ENCODE peak calls at places on chromosomes 12 and 14, in four cellular contexts. One of them, this sample, is unnamed.

GRCh38 chr12:109722022-109722752 is 8.6 kb downstream of the FAM222A start:
- DNase-seq in GM12878: no peak
- DNase-seq in neural progenitor cell: no peak
- DNase-seq in GM23338: no peak
- DNase-seq in this sample: no peak

GRCh38 chr14:101495284-101495683 is 66.0 kb upstream of the DIO3 start:
- DNase-seq in GM12878: no peak
- DNase-seq in neural progenitor cell: no peak
- DNase-seq in GM23338: no peak
- DNase-seq in this sample: no peak

GRCh38 chr12:1858456-1858855 is 38.1 kb downstream of the LRTM2 start:
- DNase-seq in GM12878: no peak
- DNase-seq in neural progenitor cell: no peak
- DNase-seq in GM23338: no peak
- DNase-seq in this sample: no peak

GRCh38 chr12:78431931-78432330 is 432.6 kb upstream of the SYT1 start:
- DNase-seq in GM12878: no peak
- DNase-seq in neural progenitor cell: no peak
- DNase-seq in GM23338: no peak
- DNase-seq in this sample: no peak

GRCh38 chr14:95290769-95291440 is 28.8 kb downstream of the CLMN start:
- DNase-seq in GM12878: no peak
- DNase-seq in neural progenitor cell: no peak
- DNase-seq in GM23338: peak; percentile 54
- DNase-seq in this sample: peak; percentile 55

GRCh38 chr14:86057018-86057667 is 527.2 kb downstream of the FLRT2 start:
- DNase-seq in GM12878: no peak
- DNase-seq in neural progenitor cell: peak; percentile 61
- DNase-seq in GM23338: peak; percentile 66
- DNase-seq in this sample: peak; percentile 58

GRCh38 chr12:104805186-104805585 is 152.9 kb downstream of the SLC41A2 start:
- DNase-seq in GM12878: no peak
- DNase-seq in neural progenitor cell: no peak
- DNase-seq in GM23338: no peak
- DNase-seq in this sample: no peak

GRCh38 chr12:4478933-4479332 is 33.3 kb upstream of the FGF6 start:
- DNase-seq in GM12878: no peak
- DNase-seq in neural progenitor cell: no peak
- DNase-seq in GM23338: peak; percentile 15
- DNase-seq in this sample: no peak

GRCh38 chr14:65277027-65277426 is 135.5 kb upstream of the FUT8 start:
- DNase-seq in GM12878: no peak
- DNase-seq in neural progenitor cell: no peak
- DNase-seq in GM23338: no peak
- DNase-seq in this sample: no peak

GRCh38 chr12:108667349-108667748 is 33.7 kb upstream of the SELPLG start:
- DNase-seq in GM12878: no peak
- DNase-seq in neural progenitor cell: no peak
- DNase-seq in GM23338: no peak
- DNase-seq in this sample: no peak

GRCh38 chr14:77186911-77187648 is 5.5 kb downstream of the TMEM63C start:
- DNase-seq in GM12878: no peak
- DNase-seq in neural progenitor cell: peak; percentile 64
- DNase-seq in GM23338: peak; percentile 36
- DNase-seq in this sample: no peak

GRCh38 chr12:119649202-119649808 is 18.6 kb upstream of the PRKAB1 start:
- DNase-seq in GM12878: no peak
- DNase-seq in neural progenitor cell: peak; percentile 27
- DNase-seq in GM23338: peak; percentile 56
- DNase-seq in this sample: peak; percentile 66

GRCh38 chr12:13028825-13029570 is 15.2 kb upstream of the FAM234B start:
- DNase-seq in GM12878: no peak
- DNase-seq in neural progenitor cell: peak; percentile 75
- DNase-seq in GM23338: peak; percentile 45
- DNase-seq in this sample: no peak

GRCh38 chr12:57835366-57836288 is 10.9 kb downstream of the CTDSP2 start:
- DNase-seq in GM12878: no peak
- DNase-seq in neural progenitor cell: no peak
- DNase-seq in GM23338: no peak
- DNase-seq in this sample: no peak

GRCh38 chr12:104480012-104480411 is 23.3 kb downstream of the CHST11 start:
- DNase-seq in GM12878: no peak
- DNase-seq in neural progenitor cell: no peak
- DNase-seq in GM23338: no peak
- DNase-seq in this sample: no peak

GRCh38 chr14:64630778-64631177 is 73.4 kb upstream of the PLEKHG3 start:
- DNase-seq in GM12878: no peak
- DNase-seq in neural progenitor cell: no peak
- DNase-seq in GM23338: no peak
- DNase-seq in this sample: no peak

GRCh38 chr14:21780429-21781084 is 106.9 kb upstream of the OR4E1 start:
- DNase-seq in GM12878: no peak
- DNase-seq in neural progenitor cell: no peak
- DNase-seq in GM23338: peak; percentile 24
- DNase-seq in this sample: no peak

GRCh38 chr14:29222671-29223268 is 456.2 kb downstream of the FOXG1 start:
- DNase-seq in GM12878: no peak
- DNase-seq in neural progenitor cell: no peak
- DNase-seq in GM23338: peak; percentile 51
- DNase-seq in this sample: peak; percentile 57

GRCh38 chr14:68576031-68576430 is 216.8 kb downstream of the ZFP36L1 start:
- DNase-seq in GM12878: no peak
- DNase-seq in neural progenitor cell: no peak
- DNase-seq in GM23338: no peak
- DNase-seq in this sample: no peak

GRCh38 chr14:102930753-102931579 is 8.5 kb downstream of the AMN start:
- DNase-seq in GM12878: no peak
- DNase-seq in neural progenitor cell: peak; percentile 49
- DNase-seq in GM23338: peak; percentile 70
- DNase-seq in this sample: no peak

GRCh38 chr14:99320105-99320572 is 48.1 kb upstream of the BCL11B start:
- DNase-seq in GM12878: peak; percentile 39
- DNase-seq in neural progenitor cell: peak; percentile 74
- DNase-seq in GM23338: peak; percentile 84
- DNase-seq in this sample: peak; percentile 78

GRCh38 chr14:66624319-66624937 is 116.5 kb downstream of the GPHN start:
- DNase-seq in GM12878: peak; percentile 21
- DNase-seq in neural progenitor cell: peak; percentile 79
- DNase-seq in GM23338: peak; percentile 81
- DNase-seq in this sample: peak; percentile 71

GRCh38 chr12:68163546-68164210 is 4.1 kb upstream of the IFNG start:
- DNase-seq in GM12878: peak; percentile 35
- DNase-seq in neural progenitor cell: no peak
- DNase-seq in GM23338: no peak
- DNase-seq in this sample: no peak

GRCh38 chr12:62933871-62934798 is 815 bp downstream of the PPM1H start:
- DNase-seq in GM12878: no peak
- DNase-seq in neural progenitor cell: peak; percentile 65
- DNase-seq in GM23338: peak; percentile 68
- DNase-seq in this sample: peak; percentile 29

GRCh38 chr14:21525995-21526671 is at the start of gene SALL2:
- DNase-seq in GM12878: peak; percentile 21
- DNase-seq in neural progenitor cell: peak; percentile 98
- DNase-seq in GM23338: peak; percentile 99
- DNase-seq in this sample: peak; percentile 94

GRCh38 chr14:20998674-20999366 is at the start of gene SLC39A2:
- DNase-seq in GM12878: no peak
- DNase-seq in neural progenitor cell: peak; percentile 59
- DNase-seq in GM23338: peak; percentile 66
- DNase-seq in this sample: peak; percentile 84

GRCh38 chr14:79419571-79420327 is 791.6 kb downstream of the DIO2 start:
- DNase-seq in GM12878: no peak
- DNase-seq in neural progenitor cell: no peak
- DNase-seq in GM23338: no peak
- DNase-seq in this sample: no peak

GRCh38 chr14:38884109-38884508 is 218.9 kb downstream of the SEC23A start:
- DNase-seq in GM12878: no peak
- DNase-seq in neural progenitor cell: no peak
- DNase-seq in GM23338: no peak
- DNase-seq in this sample: no peak

GRCh38 chr12:29562167-29562776 is 64.8 kb upstream of the OVCH1 start:
- DNase-seq in GM12878: no peak
- DNase-seq in neural progenitor cell: no peak
- DNase-seq in GM23338: no peak
- DNase-seq in this sample: no peak

GRCh38 chr12:4216542-4216927 is 57.0 kb upstream of the CCND2 start:
- DNase-seq in GM12878: no peak
- DNase-seq in neural progenitor cell: no peak
- DNase-seq in GM23338: no peak
- DNase-seq in this sample: no peak

DNA sequence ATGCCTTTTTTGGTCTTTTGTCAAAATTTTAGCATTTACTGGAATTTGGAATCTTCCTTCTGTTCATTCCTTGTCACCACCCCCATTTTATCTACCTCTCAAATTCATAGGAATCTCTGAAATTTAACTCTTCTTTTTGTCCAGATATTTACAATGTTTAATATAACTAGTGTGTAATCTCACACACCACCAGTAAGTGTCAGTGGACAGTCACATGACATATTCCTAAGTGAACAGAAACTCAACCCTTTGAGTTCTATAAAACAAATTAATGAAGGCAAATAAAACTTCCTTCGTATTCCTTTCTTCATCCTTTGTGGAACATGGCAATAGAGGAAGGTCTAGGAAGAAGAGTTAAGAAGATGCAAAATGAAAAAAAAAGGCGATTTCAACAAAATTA is 26.6 kb downstream of the ATF7 start:
- DNase-seq in GM12878: no peak
- DNase-seq in neural progenitor cell: no peak
- DNase-seq in GM23338: no peak
- DNase-seq in this sample: no peak
- TF ChIP-seq CTCF in GM12878: no peak
- TF ChIP-seq CTCF in neural progenitor cell: no peak
- TF ChIP-seq CTCF in GM23338: no peak
- TF ChIP-seq CTCF in this sample: peak; percentile 47

DNA sequence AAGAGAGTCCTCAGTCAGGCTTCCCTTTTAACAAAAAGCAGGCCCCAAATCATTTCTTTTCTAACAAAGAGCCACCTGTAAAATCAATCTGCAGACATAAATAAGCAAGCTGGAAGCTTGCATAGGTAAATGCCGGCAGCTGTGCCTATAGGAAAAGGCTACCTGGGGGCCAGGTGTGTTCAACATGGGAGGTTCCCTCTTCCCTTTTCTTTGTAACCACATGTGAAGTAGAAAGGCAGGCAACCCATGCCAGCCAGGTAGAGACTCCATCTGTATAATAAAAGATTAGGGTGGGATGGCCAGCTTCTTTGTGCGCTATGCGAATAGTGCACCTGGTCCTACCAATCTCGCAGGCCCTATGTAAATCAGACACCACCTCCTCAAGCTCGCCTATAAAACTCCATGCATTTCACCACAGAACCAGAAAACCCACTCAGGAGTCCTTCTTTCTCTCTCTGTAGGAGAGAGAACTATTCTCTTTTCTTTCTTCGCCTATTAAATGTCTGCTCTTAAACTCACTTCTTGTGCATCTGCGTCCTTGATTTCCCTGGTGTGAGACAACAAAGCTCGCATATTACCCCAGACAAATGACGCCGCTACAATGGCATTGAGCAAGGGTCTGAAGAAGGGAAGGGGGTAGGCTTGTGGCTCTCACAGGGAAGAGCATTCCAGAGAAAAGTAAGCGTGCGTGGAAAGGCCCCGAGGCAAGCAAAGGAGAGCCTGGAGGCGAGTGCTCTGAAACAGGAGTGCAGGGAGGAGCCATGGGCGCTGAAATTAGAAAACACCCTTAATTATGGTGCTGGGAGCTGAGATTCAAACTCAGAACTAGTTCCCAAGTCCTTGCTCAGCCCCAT is 67.2 kb downstream of the TTC9 start:
- DNase-seq in GM12878: no peak
- DNase-seq in neural progenitor cell: no peak
- DNase-seq in GM23338: peak; percentile 89
- DNase-seq in this sample: no peak
- H3K27me3 ChIP-seq in GM12878: no peaks in the 10 kb centered on the region
- H3K27me3 ChIP-seq in neural progenitor cell: no peaks in the 10 kb centered on the region
- H3K27me3 ChIP-seq in GM23338: no peaks in the 10 kb centered on the region
- H3K27me3 ChIP-seq in this sample: no peaks in the 10 kb centered on the region

DNA sequence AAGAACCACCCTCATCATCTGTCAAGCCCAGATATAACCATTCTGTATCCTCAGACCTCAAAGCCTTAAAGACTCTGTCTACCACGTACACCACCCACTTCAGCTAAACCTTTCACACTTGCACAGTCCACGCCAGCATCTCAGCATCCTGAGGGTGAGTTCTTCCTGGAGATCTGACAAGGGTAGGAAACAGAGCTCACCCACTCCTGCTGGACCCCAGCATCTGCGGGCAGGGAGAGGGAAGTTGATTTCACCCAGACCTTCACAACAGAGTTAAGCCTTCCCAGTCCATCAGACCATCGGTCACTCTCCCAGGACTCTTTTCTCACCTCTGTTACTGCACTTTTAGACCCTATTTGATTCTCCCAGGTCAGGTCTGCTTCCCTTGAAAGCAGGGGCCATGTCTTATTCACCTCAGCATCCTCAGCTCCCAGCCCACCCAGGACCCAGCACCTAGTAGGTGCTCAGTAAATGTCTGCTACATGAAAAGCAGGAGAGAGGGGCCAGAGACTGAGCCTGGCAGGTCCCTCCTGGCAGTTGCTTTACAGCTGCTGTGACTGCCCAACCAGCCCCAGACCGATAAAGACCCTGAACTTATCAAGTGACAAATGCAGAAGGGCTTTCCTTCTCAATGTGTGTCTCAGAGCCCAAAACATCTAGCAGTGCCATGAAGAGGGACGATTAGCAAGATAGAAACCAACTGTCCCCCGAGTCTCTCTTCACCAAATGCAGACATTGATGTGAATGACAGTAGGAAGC is 34.1 kb downstream of the ANO2 start:
- DNase-seq in GM12878: no peak
- DNase-seq in neural progenitor cell: no peak
- DNase-seq in GM23338: no peak
- DNase-seq in this sample: no peak
- TF ChIP-seq CTCF in GM12878: no peak
- TF ChIP-seq CTCF in neural progenitor cell: no peak
- TF ChIP-seq CTCF in GM23338: no peak
- TF ChIP-seq CTCF in this sample: no peak

GRCh38 chr12:132418393-132418925 is 71.5 kb upstream of the FBRSL1 start:
- DNase-seq in GM12878: no peak
- DNase-seq in neural progenitor cell: no peak
- DNase-seq in GM23338: no peak
- DNase-seq in this sample: no peak
- H3K27me3 ChIP-seq in GM12878: peaks cover 3% of the 10 kb centered on the region
- H3K27me3 ChIP-seq in neural progenitor cell: peaks cover 92% of the 10 kb centered on the region
- H3K27me3 ChIP-seq in GM23338: peaks cover 60% of the 10 kb centered on the region
- H3K27me3 ChIP-seq in this sample: peaks cover 26% of the 10 kb centered on the region

This sample was measured in A673.